ENCODE peak calls at places on chromosomes 16 and 17, in five cellular contexts. One of them, this sample, is unnamed.

GRCh38 chr17:74539281-74539820 is 6.6 kb downstream of the CD300C start:
- DNase-seq in uterus: no peak
- DNase-seq in cardiac muscle cell: no peak
- DNase-seq in IMR-90: no peak
- DNase-seq in lung: no peak
- DNase-seq in this sample: no peak

GRCh38 chr16:66728117-66728787 is 23.2 kb downstream of the DYNC1LI2 start:
- DNase-seq in uterus: peak; percentile 31
- DNase-seq in cardiac muscle cell: peak; percentile 61
- DNase-seq in IMR-90: peak; percentile 67
- DNase-seq in lung: peak; percentile 39
- DNase-seq in this sample: peak; percentile 83

GRCh38 chr17:10527419-10527818 is 9.1 kb upstream of the MYH1 start:
- DNase-seq in uterus: no peak
- DNase-seq in cardiac muscle cell: no peak
- DNase-seq in IMR-90: no peak
- DNase-seq in lung: no peak
- DNase-seq in this sample: no peak

GRCh38 chr17:7579001-7579838 is at the start of gene CD68:
- DNase-seq in uterus: peak; percentile 74
- DNase-seq in cardiac muscle cell: peak; percentile 35
- DNase-seq in IMR-90: peak; percentile 91
- DNase-seq in lung: peak; percentile 81
- DNase-seq in this sample: peak; percentile 91

GRCh38 chr17:66938656-66939055 is 25.9 kb upstream of the CACNG4 start:
- DNase-seq in uterus: no peak
- DNase-seq in cardiac muscle cell: no peak
- DNase-seq in IMR-90: no peak
- DNase-seq in lung: no peak
- DNase-seq in this sample: no peak

GRCh38 chr16:69796285-69797118 is 34.4 kb downstream of the WWP2 start:
- DNase-seq in uterus: peak; percentile 38
- DNase-seq in cardiac muscle cell: peak; percentile 78
- DNase-seq in IMR-90: peak; percentile 77
- DNase-seq in lung: peak; percentile 38
- DNase-seq in this sample: peak; percentile 88

GRCh38 chr16:54285414-54286066 is 1.0 kb downstream of the IRX3 start:
- DNase-seq in uterus: no peak
- DNase-seq in cardiac muscle cell: peak; percentile 54
- DNase-seq in IMR-90: no peak
- DNase-seq in lung: no peak
- DNase-seq in this sample: peak; percentile 44

GRCh38 chr16:23156946-23157460 is 7.8 kb upstream of the USP31 start:
- DNase-seq in uterus: no peak
- DNase-seq in cardiac muscle cell: no peak
- DNase-seq in IMR-90: no peak
- DNase-seq in lung: no peak
- DNase-seq in this sample: no peak

GRCh38 chr16:20734056-20734455 is 7.6 kb downstream of the THUMPD1 start:
- DNase-seq in uterus: no peak
- DNase-seq in cardiac muscle cell: no peak
- DNase-seq in IMR-90: no peak
- DNase-seq in lung: no peak
- DNase-seq in this sample: no peak

GRCh38 chr17:81429353-81429774 is 34.1 kb downstream of the BAHCC1 start:
- DNase-seq in uterus: peak; percentile 78
- DNase-seq in cardiac muscle cell: no peak
- DNase-seq in IMR-90: peak; percentile 67
- DNase-seq in lung: peak; percentile 78
- DNase-seq in this sample: peak; percentile 76

GRCh38 chr16:51150894-51151320 is at the start of gene SALL1:
- DNase-seq in uterus: peak; percentile 39
- DNase-seq in cardiac muscle cell: peak; percentile 62
- DNase-seq in IMR-90: no peak
- DNase-seq in lung: no peak
- DNase-seq in this sample: no peak

GRCh38 chr17:72726936-72727335 is 365.6 kb downstream of the SLC39A11 start:
- DNase-seq in uterus: no peak
- DNase-seq in cardiac muscle cell: no peak
- DNase-seq in IMR-90: peak; percentile 77
- DNase-seq in lung: peak; percentile 41
- DNase-seq in this sample: peak; percentile 48

GRCh38 chr17:39923836-39924690 is 3.3 kb downstream of the ORMDL3 start:
- DNase-seq in uterus: no peak
- DNase-seq in cardiac muscle cell: no peak
- DNase-seq in IMR-90: peak; percentile 49
- DNase-seq in lung: no peak
- DNase-seq in this sample: peak; percentile 45

GRCh38 chr17:20228410-20228809 is 219.3 kb downstream of the SPECC1 start:
- DNase-seq in uterus: no peak
- DNase-seq in cardiac muscle cell: no peak
- DNase-seq in IMR-90: no peak
- DNase-seq in lung: no peak
- DNase-seq in this sample: no peak

GRCh38 chr17:20226814-20227482 is 217.8 kb downstream of the SPECC1 start:
- DNase-seq in uterus: peak; percentile 85
- DNase-seq in cardiac muscle cell: peak; percentile 86
- DNase-seq in IMR-90: peak; percentile 83
- DNase-seq in lung: peak; percentile 70
- DNase-seq in this sample: peak; percentile 87

GRCh38 chr17:20224379-20224778 is 215.2 kb downstream of the SPECC1 start:
- DNase-seq in uterus: no peak
- DNase-seq in cardiac muscle cell: no peak
- DNase-seq in IMR-90: no peak
- DNase-seq in lung: no peak
- DNase-seq in this sample: no peak

GRCh38 chr17:20225162-20226115 is 216.3 kb downstream of the SPECC1 start:
- DNase-seq in uterus: no peak
- DNase-seq in cardiac muscle cell: no peak
- DNase-seq in IMR-90: no peak
- DNase-seq in lung: no peak
- DNase-seq in this sample: peak; percentile 20

DNA sequence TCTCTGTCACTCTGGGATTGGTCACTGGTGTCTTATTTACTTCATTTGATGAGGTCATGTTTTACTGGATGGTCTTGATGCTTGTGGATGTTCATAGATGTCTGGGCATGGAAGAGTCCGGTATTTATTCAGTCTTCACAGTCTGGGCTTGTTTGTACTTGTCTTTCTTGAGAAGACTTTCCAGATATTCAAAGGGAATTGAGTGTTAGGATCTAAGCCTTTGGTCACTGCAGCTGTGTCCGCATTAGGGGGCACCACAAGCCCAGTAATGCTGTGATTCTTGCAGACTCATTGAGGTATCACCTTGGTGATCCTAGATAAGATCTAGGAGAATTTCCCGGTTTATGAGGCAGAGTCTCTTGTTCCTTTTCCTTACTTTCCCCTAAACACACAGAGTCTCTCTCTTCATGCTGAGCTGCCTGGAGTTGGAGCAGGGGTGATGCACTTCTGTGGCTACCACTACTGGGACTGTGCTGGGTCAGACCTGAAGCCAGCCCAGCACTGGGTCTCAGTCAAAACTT is 214.7 kb downstream of the SPECC1 start:
- DNase-seq in uterus: no peak
- DNase-seq in cardiac muscle cell: no peak
- DNase-seq in IMR-90: peak; percentile 10
- DNase-seq in lung: no peak
- DNase-seq in this sample: no peak
- TF ChIP-seq CTCF in uterus: no peak
- TF ChIP-seq CTCF in cardiac muscle cell: no peak
- TF ChIP-seq CTCF in IMR-90: peak; percentile 11
- TF ChIP-seq CTCF in lung: no peak
- TF ChIP-seq CTCF in this sample: no peak

DNA sequence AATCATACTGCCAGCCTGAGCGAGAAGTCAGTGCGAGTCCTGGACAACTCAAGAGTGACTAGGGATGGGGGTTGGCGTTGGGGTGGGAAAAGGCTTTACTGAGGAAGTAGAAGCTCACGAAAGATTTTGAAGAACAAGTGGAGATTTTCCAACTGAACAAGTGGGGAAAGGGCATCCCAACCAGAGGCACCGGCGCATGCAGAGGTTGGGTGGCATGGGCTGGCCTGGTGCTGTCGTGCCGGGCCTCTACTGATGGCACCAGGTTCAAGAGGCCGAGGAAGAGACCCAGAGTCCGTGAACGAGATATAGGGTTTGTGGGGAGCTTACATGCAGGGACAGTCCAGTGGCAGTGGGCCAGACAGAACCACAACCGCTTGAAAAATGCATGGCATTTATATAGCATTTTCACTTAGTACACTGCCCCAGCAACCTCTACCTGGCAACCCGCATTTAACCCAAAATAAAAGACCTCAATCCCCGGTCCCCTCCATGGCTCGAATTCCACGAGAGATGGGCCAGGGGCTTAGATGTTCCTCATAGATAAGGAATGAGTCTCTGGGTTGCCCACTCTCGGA is 7.7 kb upstream of the ITGA3 start:
- DNase-seq in uterus: no peak
- DNase-seq in cardiac muscle cell: no peak
- DNase-seq in IMR-90: no peak
- DNase-seq in lung: no peak
- DNase-seq in this sample: peak; percentile 59
- H3K4me3 ChIP-seq in uterus: no peak overlapping the region
- H3K4me3 ChIP-seq in cardiac muscle cell: no peak overlapping the region
- H3K4me3 ChIP-seq in IMR-90: no peak overlapping the region
- H3K4me3 ChIP-seq in lung: no peak overlapping the region
- H3K4me3 ChIP-seq in this sample: no peak overlapping the region

DNA sequence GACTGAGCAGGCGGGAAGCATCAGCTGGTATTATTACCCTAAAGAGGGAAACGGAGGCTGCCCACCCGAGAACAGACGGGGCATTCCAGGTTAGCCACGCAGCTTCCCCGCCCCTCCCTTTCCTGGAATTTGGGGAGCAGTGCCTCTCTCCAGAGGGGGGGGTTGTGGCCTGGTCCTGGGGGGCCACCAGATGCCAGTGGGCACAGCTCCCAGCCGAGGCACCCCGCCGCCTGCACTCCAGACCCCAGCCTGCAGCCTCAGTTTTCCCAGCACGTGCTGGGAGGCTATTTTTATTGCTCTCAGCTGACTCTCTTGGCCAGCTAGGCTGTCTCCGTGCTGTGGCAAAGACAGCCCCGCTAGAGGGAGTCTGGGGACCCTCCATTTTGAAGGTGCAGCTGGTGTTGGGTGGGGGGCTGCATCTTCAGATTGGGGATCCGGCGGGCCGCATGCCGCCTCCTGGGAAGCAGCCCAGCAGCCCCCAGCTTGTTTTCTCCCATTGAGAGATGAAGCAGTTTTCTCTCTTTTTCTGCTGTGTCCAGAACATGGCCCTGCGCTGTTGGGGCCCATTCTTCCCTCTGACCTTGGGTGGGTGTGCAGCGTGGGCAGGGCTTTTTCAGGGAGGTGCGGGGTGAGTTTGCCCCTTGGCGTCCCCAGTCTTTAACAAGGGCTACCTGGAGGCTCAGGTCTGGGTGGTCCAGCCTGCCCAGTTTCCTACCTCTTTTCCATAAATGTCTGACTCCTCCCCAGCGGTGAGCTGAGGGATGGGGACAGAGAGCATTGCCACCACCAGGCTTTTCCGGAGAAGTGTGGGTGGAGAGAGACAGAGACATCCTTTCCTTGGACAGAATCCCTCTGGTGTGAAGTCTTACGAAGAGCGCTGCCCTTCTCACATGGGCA is 62.5 kb upstream of the GSE1 start:
- DNase-seq in uterus: no peak
- DNase-seq in cardiac muscle cell: no peak
- DNase-seq in IMR-90: no peak
- DNase-seq in lung: no peak
- DNase-seq in this sample: no peak
- TF ChIP-seq CTCF in uterus: peak; percentile 7
- TF ChIP-seq CTCF in cardiac muscle cell: peak; percentile 17
- TF ChIP-seq CTCF in IMR-90: no peak
- TF ChIP-seq CTCF in lung: no peak
- TF ChIP-seq CTCF in this sample: peak; percentile 23

GRCh38 chr17:59786213-59786535 is 78.7 kb downstream of the VMP1 start:
- DNase-seq in uterus: no peak
- DNase-seq in cardiac muscle cell: no peak
- DNase-seq in IMR-90: no peak
- DNase-seq in lung: no peak
- DNase-seq in this sample: no peak
- H3K4me3 ChIP-seq in uterus: no peak overlapping the region
- H3K4me3 ChIP-seq in cardiac muscle cell: no peak overlapping the region
- H3K4me3 ChIP-seq in IMR-90: peak overlapping the region; percentile 9
- H3K4me3 ChIP-seq in lung: no peak overlapping the region
- H3K4me3 ChIP-seq in this sample: no peak overlapping the region

GRCh38 chr16:73523209-73523608 is 475.3 kb upstream of the ZFHX3 start:
- DNase-seq in uterus: no peak
- DNase-seq in cardiac muscle cell: no peak
- DNase-seq in IMR-90: no peak
- DNase-seq in lung: no peak
- DNase-seq in this sample: no peak

GRCh38 chr16:73531021-73531420 is 483.1 kb upstream of the ZFHX3 start:
- DNase-seq in uterus: no peak
- DNase-seq in cardiac muscle cell: no peak
- DNase-seq in IMR-90: no peak
- DNase-seq in lung: no peak
- DNase-seq in this sample: no peak

GRCh38 chr16:73529303-73530012 is 481.5 kb upstream of the ZFHX3 start:
- DNase-seq in uterus: no peak
- DNase-seq in cardiac muscle cell: no peak
- DNase-seq in IMR-90: no peak
- DNase-seq in lung: no peak
- DNase-seq in this sample: no peak

GRCh38 chr16:73530529-73530928 is 482.6 kb upstream of the ZFHX3 start:
- DNase-seq in uterus: no peak
- DNase-seq in cardiac muscle cell: no peak
- DNase-seq in IMR-90: no peak
- DNase-seq in lung: no peak
- DNase-seq in this sample: no peak

DNA sequence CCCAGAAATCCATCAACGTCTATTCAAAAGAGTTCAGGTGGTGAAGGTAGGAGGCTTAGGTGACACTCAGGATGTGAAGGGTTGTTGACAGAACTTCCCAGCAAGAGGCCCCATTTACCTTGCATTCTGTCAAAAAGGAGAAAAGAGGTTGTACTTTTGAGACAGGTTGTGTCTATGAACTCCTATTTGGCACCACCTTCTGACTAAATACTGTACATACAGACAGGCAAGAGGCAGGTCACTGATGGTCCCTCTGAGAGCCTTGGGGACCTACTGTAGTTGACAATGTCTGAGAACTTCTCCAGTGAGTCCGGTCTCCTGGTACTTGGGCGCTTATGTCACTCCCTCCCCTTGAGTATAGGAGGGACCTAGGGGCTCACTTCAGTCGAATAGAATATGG is 479.3 kb upstream of the ZFHX3 start:
- DNase-seq in uterus: no peak
- DNase-seq in cardiac muscle cell: no peak
- DNase-seq in IMR-90: peak; percentile 1
- DNase-seq in lung: no peak
- DNase-seq in this sample: peak; percentile 1
- TF ChIP-seq CTCF in uterus: no peak
- TF ChIP-seq CTCF in cardiac muscle cell: no peak
- TF ChIP-seq CTCF in IMR-90: no peak
- TF ChIP-seq CTCF in lung: no peak
- TF ChIP-seq CTCF in this sample: no peak

GRCh38 chr17:48577946-48578615 is at the start of gene HOXB4:
- DNase-seq in uterus: peak; percentile 67
- DNase-seq in cardiac muscle cell: peak; percentile 86
- DNase-seq in IMR-90: peak; percentile 88
- DNase-seq in lung: peak; percentile 60
- DNase-seq in this sample: no peak
- H3K4me3 ChIP-seq in uterus: peak within 1 kb of the TSS; percentile 39
- H3K4me3 ChIP-seq in cardiac muscle cell: peak within 1 kb of the TSS; percentile 44
- H3K4me3 ChIP-seq in IMR-90: peak within 1 kb of the TSS; percentile 69
- H3K4me3 ChIP-seq in lung: peak within 1 kb of the TSS; percentile 39
- H3K4me3 ChIP-seq in this sample: no peak within 1 kb of the TSS